ENCODE peak calls at places on chromosomes 12 and 14, in seven cellular contexts. I, Q, G, H, E, U and B are unnamed samples.

GRCh38 chr14:90624228-90624627 is 192.0 kb downstream of the TTC7B start:
- DNase-seq in G (no peak), Q (no peak), I (peak), U (peak), H (no peak), E (no peak), B (peak)

GRCh38 chr12:54021432-54022013 is 6.7 kb upstream of the HOXC6 start:
- DNase-seq in H (peak), Q (no peak), I (no peak), G (peak), E (no peak), U (peak), B (peak)

GRCh38 chr12:56413392-56413791 is 35.8 kb downstream of the TIMELESS start:
- DNase-seq in U (no peak), Q (no peak), H (peak), E (no peak), G (no peak), I (no peak), B (no peak)

GRCh38 chr12:39240144-39240486 is 202.8 kb downstream of the KIF21A start:
- DNase-seq in U (no peak), H (no peak), Q (no peak), E (no peak), I (no peak), G (peak), B (no peak)

GRCh38 chr12:113097716-113098427 is 37.7 kb downstream of the RASAL1 start:
- DNase-seq in I (no peak), G (peak), E (no peak), H (peak), Q (peak), U (no peak), B (peak)

GRCh38 chr12:20370001-20370381 is 1.7 kb downstream of the PDE3A start:
- DNase-seq in I (no peak), Q (no peak), E (peak), G (peak), H (peak), U (no peak), B (peak)

GRCh38 chr14:89324501-89325298 is 92.3 kb downstream of the FOXN3 start:
- DNase-seq in Q (no peak), G (no peak), I (no peak), E (no peak), H (no peak), U (no peak), B (no peak)

GRCh38 chr12:55704824-55705780 is 2.6 kb downstream of the ITGA7 start:
- DNase-seq in H (no peak), I (no peak), E (no peak), Q (no peak), G (no peak), U (no peak), B (no peak)

GRCh38 chr12:127570793-127571360 is 696.1 kb upstream of the TMEM132C start:
- DNase-seq in Q (no peak), U (no peak), H (no peak), E (no peak), G (no peak), I (no peak), B (peak)

GRCh38 chr14:49852351-49853157 is at the start of gene NEMF:
- DNase-seq in I (peak), G (peak), E (no peak), Q (peak), H (peak), U (peak), B (peak)

GRCh38 chr12:41409628-41410027 is 221.5 kb downstream of the PDZRN4 start:
- DNase-seq in H (no peak), U (no peak), G (peak), Q (no peak), I (no peak), E (no peak), B (no peak)

GRCh38 chr12:41402804-41403203 is 214.7 kb downstream of the PDZRN4 start:
- DNase-seq in Q (no peak), H (no peak), I (no peak), G (no peak), E (no peak), U (no peak), B (no peak)

GRCh38 chr12:41407240-41407799 is 219.2 kb downstream of the PDZRN4 start:
- DNase-seq in U (no peak), H (no peak), E (no peak), G (peak), I (no peak), Q (peak), B (no peak)
- H2BK120ac ChIP-seq in U (no peak), H (no peak), E (no peak), G (no peak), I (no peak), Q (no peak), B (no peak)

DNA sequence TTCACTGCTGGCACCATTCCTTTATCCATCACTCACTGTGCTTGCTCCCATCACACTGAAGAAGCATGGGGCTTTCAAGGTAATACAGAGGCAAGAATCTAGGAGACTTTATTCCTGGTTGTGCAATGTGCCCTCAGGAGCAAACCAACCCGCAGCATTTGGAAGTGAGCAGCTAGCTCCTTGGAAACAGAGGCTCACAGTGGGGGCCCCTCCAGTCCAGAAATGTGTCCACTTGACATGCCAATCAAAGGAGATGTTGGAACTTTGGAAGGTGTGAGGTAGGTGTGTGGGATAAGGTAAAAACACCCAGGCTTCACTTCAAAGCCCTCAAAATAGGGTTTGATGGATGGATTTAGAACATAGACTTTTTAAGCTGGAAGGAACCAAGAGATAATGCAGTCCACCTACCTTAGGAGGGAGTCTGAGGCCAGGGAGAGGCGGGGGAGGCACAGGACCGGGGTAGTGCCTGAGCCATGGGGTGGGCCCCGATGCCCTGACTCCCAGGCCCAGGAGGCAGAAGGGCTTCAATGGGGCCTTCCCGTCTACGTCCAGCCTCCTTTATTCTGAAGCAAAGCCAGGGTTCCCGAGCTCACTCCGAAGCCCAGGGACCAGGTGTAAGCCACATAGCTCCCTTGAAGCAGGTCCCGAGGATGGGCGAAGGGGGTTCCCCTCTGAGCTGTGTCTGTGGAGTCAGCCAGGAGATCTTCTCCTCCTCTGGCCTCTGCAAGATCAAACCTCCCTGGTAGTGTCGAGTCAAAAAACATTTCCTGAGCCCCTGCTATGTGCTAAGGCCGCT is 17.6 kb upstream of the BCL11B start:
- DNase-seq in U (peak), E (no peak), Q (no peak), H (no peak), I (no peak), G (no peak), B (no peak)
- H3K4ac ChIP-seq in U (no peak), E (no peak), Q (no peak), H (no peak), I (no peak), G (no peak), B (no peak)

DNA sequence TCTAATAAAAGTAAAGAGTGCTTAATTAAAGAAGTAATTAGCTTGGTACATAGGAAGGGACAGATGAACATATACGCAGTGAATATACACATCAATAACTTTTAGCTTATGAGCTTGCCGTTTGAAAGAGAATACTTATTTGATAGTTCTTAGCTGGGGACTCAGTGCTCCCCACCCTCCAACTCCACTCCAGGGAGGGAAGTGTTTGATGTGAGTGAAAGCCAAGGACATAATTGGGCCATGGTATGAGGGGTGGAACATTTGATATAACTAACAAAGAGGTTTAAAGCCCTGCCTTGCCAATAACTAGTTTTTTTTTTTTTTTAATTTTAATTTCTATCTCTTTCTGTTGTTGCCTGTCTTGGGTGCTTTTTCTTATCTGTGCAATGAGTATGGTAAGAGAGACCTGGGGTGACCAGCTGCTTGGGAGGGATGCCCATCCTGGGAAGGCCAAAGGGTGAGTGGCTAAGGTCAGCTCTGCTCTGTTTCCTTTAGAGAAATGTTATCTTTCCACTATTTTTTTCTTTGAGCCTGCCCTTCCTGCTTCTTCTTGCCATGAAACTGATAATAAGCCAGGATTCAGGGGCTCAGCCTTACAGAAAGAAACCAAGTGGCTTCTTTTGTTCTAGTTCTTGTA is 132.8 kb upstream of the CPSF6 start:
- DNase-seq in E (no peak), I (no peak), Q (no peak), G (no peak), U (no peak), H (no peak), B (no peak)
- H2BK120ac ChIP-seq in E (no peak), I (no peak), Q (no peak), G (no peak), U (no peak), H (no peak), B (no peak)

DNA sequence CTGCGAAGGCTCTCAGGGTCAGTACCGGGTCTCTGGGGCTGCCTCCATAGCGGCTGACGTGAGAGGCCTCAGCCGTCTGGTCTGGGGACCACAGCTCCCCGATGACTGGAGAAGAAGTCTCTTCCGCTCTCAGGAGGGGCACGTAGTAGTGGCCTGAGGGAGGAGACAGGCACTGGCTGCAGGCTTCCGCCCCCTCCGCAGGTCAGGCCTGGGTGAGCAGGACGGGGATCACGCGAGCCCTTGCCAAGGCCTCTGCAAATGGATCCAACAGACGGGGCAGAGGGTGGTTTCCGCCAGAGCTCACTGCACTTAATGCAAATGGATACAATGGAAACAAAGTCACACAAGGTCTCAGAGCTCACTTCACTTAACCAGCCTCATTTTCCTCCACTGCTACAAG is 24.7 kb downstream of the ANKLE2 start:
- DNase-seq in G (no peak), Q (no peak), E (no peak), H (no peak), U (no peak), I (no peak), B (no peak)
- H3K4ac ChIP-seq in G (no peak), Q (no peak), E (no peak), H (no peak), U (no peak), I (no peak), B (no peak)

DNA sequence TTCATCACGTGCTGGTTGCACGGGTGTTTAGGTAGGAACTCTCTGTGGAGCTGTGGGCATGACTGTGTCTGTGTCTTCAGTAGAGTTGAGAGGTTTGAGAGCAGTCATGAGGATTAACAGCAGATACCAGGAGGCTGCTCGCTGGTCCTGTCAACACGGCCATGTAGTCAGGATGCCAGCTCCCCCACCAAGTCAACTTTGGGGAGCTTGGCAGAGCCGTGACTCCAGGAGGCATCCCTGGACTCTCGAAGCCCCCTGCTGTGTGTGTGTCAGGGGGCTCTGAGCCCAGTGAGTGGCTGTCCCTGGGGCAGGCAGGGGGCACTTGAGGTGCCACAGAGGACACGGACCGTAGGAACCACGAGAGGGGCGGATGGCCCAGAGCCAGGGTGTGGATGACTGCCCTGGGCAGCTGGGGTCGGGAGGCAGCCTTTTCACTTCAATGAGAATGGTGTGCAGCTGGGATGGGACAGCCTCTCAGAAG is 7.2 kb upstream of the GPR132 start:
- DNase-seq in U (no peak), Q (no peak), G (no peak), E (no peak), H (no peak), I (no peak), B (no peak)
- H2BK120ac ChIP-seq in U (no peak), Q (no peak), G (no peak), E (no peak), H (no peak), I (no peak), B (no peak)

GRCh38 chr12:103208006-103208405 is 250.5 kb downstream of the ASCL1 start:
- DNase-seq in I (no peak), G (no peak), H (no peak), U (no peak), Q (peak), E (no peak), B (no peak)

GRCh38 chr12:103205906-103206305 is 248.4 kb downstream of the ASCL1 start:
- DNase-seq in I (no peak), E (no peak), U (no peak), H (no peak), Q (no peak), G (no peak), B (no peak)
- H3K4ac ChIP-seq in I (no peak), E (no peak), U (no peak), H (no peak), Q (no peak), G (no peak), B (no peak)

DNA sequence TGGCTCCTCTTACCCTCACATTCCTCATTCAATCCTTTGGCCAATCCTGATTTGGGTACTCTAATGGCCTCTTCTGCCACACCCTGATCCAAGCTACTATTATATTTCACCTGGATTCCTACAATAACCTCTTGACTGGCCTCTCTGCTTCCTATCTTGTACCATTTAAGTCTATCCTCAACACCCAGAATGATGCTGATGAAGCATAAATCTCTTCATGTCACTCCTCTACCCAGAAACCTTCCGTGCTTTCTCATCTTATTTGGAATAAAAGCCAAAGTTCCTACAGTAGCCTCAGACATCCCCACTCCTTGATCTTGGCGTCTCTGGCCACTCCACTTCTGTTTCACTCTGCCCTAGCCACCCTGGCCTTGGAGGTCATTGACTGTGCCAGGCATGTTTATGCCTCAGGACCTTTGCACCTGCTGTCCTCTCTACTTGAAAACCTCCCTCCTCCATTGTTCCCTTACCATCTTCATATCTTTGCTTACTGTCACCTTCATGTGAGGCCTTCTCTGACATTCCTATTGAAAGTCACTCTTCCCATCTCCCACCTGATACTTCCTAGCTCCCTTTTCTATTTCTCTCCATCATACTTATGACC is 46.4 kb upstream of the NRXN3 start:
- DNase-seq in E (no peak), Q (no peak), H (no peak), G (no peak), U (no peak), I (no peak), B (no peak)
- H2BK120ac ChIP-seq in E (no peak), Q (no peak), H (no peak), G (no peak), U (no peak), I (no peak), B (no peak)

GRCh38 chr12:106987846-106988245 is 900 bp upstream of the MTERF2 start:
- DNase-seq in H (no peak), E (no peak), I (no peak), G (peak), Q (no peak), U (peak), B (peak)

GRCh38 chr12:106984588-106985137 is 2.3 kb downstream of the MTERF2 start:
- DNase-seq in U (no peak), I (no peak), H (no peak), Q (no peak), E (no peak), G (no peak), B (no peak)

GRCh38 chr12:106986135-106986534 is 811 bp downstream of the MTERF2 start:
- DNase-seq in G (no peak), I (no peak), U (no peak), H (no peak), E (no peak), Q (no peak), B (no peak)

GRCh38 chr12:106986625-106987389 is at the start of gene MTERF2:
- DNase-seq in Q (peak), I (peak), G (peak), E (peak), H (peak), U (peak), B (peak)

DNA sequence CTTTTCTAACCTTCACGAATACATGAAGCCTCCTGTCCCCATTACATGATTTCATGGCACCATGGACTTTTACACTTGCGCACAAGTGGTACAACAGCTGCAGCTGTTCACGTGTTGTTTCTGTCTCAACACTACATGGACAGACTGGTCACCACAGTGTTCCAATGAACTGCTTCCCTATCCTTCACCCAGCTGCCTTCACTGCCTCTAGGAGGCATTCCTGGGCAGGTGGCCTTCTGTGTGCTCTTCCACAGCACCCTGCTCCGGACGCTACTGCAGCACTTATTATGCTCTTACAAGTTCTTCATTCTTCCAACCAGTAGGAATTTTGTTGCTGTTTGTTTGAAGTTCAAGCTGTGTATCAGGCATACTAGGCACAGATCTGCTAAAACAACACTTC is 1.5 kb downstream of the MTERF2 start:
- DNase-seq in G (no peak), I (no peak), Q (no peak), E (no peak), U (no peak), H (no peak), B (no peak)
- H3K4ac ChIP-seq in G (no peak), I (no peak), Q (no peak), E (no peak), U (no peak), H (no peak), B (no peak)